ENCODE peak calls at places on chromosomes 7 and 10, in nine cellular contexts. R is astrocyte of the spinal cord, I is GM20000, B is OCI-LY7, C is dorsolateral prefrontal cortex, F is AG04450, K is bronchial epithelial cell, M is left ventricle myocardium inferior, A is psoas muscle. X is an unnamed sample.

GRCh38 chr10:61752111-61753011 is 89.6 kb downstream of the CABCOCO1 start:
- DNase-seq in C (no peak), K (peak; percentile 76), R (peak; percentile 70), B (peak; percentile 18), M (no peak), I (no peak), F (no peak), A (no peak), X (no peak)

GRCh38 chr7:155591055-155591750 is 44.8 kb upstream of the CNPY1 start:
- DNase-seq in I (no peak), F (no peak), A (no peak), K (peak; percentile 35), B (no peak), R (no peak), C (no peak), M (no peak), X (no peak)

GRCh38 chr7:73612598-73613269 is 11.6 kb downstream of the MLXIPL start:
- DNase-seq in F (no peak), M (no peak), K (peak; percentile 61), B (no peak), I (no peak), C (no peak), R (peak; percentile 37), A (peak; percentile 67), X (no peak)

GRCh38 chr10:99944860-99945259 is 64.9 kb downstream of the DNMBP start:
- DNase-seq in K (no peak), M (no peak), C (no peak), F (no peak), R (no peak), I (no peak), B (no peak), A (no peak), X (no peak)

GRCh38 chr10:114998993-114999392 is 61.0 kb downstream of the TRUB1 start:
- DNase-seq in C (no peak), K (no peak), I (no peak), M (no peak), B (no peak), F (no peak), A (no peak), R (no peak), X (no peak)

GRCh38 chr10:15290150-15290549 is 80.9 kb downstream of the FAM171A1 start:
- DNase-seq in C (no peak), R (no peak), A (no peak), F (no peak), M (no peak), K (no peak), B (no peak), I (no peak), X (no peak)

GRCh38 chr10:17229967-17230682 is 2.1 kb downstream of the VIM start:
- DNase-seq in I (peak; percentile 75), A (peak; percentile 90), C (no peak), K (peak; percentile 77), M (peak; percentile 82), F (no peak), R (peak; percentile 77), B (peak; percentile 92), X (peak; percentile 74)

GRCh38 chr7:155299539-155300202 is 2.0 kb downstream of the INSIG1 start:
- DNase-seq in A (no peak), K (peak; percentile 37), B (peak; percentile 20), R (no peak), C (no peak), M (no peak), F (no peak), I (peak; percentile 32), X (no peak)

GRCh38 chr7:115593111-115593510 is 437.5 kb downstream of the TFEC start:
- DNase-seq in R (no peak), K (no peak), C (no peak), I (no peak), B (no peak), A (no peak), M (no peak), F (no peak), X (no peak)

GRCh38 chr10:16713290-16713689 is 103.9 kb downstream of the RSU1 start:
- DNase-seq in I (no peak), C (no peak), A (no peak), K (no peak), F (no peak), M (no peak), B (no peak), R (no peak), X (no peak)

GRCh38 chr10:132714096-132714721 is 71.7 kb downstream of the NKX6-2 start:
- DNase-seq in M (peak; percentile 16), I (no peak), C (peak; percentile 93), A (peak; percentile 50), B (no peak), R (peak; percentile 67), K (no peak), F (no peak), X (no peak)

GRCh38 chr10:34723746-34724145 is 91.3 kb downstream of the PARD3 start:
- DNase-seq in R (peak; percentile 78), F (no peak), M (no peak), C (no peak), B (no peak), A (no peak), K (peak; percentile 64), I (peak; percentile 38), X (peak; percentile 44)

GRCh38 chr10:85222300-85222699 is 893.9 kb downstream of the CCSER2 start:
- DNase-seq in B (no peak), C (no peak), A (no peak), R (no peak), I (no peak), F (no peak), M (no peak), K (no peak), X (no peak)
- TF ChIP-seq CTCF in B (no peak), C (peak; percentile 36), A (no peak), R (no peak), I (no peak), F (no peak), M (peak; percentile 31), K (no peak), X (no peak)

DNA sequence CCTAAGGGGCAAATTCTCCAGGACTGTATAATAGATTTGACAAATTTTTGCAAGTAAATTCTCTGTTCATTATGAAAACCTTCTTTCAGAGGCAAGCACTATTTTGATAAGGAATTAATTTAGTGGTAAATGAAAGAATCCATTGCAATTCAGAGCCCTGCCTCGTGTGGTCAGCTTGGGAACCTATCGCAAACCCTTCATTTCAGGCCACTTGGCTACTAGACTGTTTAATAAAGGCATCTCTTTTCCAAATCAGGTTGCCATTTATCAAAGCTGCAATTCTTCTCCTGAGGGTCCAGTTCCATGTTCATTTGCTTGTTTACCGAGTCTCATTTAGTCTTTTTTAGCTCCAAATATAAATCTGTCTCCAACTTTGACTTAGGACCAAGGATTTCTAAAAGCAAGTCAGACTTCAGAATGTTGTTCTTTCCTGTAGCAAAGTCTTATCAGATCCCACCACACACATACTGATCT is 28.4 kb downstream of the PPP1R3C start:
- DNase-seq in M (no peak), I (no peak), F (no peak), R (no peak), C (no peak), K (no peak), B (no peak), A (no peak), X (no peak)
- TF ChIP-seq CTCF in M (peak; percentile 21), I (no peak), F (peak; percentile 31), R (peak; percentile 23), C (no peak), K (peak; percentile 8), B (no peak), A (no peak), X (no peak)

DNA sequence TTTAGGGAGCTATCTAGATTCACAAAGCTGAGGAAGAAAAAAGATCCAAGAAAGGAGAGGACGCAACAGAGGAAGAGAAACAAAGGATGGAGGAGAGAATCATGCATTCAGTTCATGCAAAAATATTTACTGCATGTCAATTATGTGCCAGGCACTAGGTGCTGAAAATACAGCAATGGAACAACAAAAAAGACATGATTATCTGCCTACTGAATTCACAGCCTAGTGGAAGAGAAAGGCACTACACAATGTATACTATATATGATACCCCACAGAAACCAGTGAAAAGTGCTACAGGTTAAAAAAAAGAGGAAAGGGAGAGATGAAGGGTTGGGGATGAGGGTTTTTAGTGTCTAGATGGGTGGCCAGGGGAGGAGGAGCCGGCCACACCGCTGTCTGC is 520.4 kb upstream of the CELF2 start:
- DNase-seq in F (no peak), A (no peak), R (no peak), I (no peak), B (no peak), M (no peak), K (no peak), C (no peak), X (no peak)
- TF ChIP-seq CTCF in F (no peak), A (no peak), R (no peak), I (no peak), B (no peak), M (no peak), K (no peak), C (no peak), X (no peak)

DNA sequence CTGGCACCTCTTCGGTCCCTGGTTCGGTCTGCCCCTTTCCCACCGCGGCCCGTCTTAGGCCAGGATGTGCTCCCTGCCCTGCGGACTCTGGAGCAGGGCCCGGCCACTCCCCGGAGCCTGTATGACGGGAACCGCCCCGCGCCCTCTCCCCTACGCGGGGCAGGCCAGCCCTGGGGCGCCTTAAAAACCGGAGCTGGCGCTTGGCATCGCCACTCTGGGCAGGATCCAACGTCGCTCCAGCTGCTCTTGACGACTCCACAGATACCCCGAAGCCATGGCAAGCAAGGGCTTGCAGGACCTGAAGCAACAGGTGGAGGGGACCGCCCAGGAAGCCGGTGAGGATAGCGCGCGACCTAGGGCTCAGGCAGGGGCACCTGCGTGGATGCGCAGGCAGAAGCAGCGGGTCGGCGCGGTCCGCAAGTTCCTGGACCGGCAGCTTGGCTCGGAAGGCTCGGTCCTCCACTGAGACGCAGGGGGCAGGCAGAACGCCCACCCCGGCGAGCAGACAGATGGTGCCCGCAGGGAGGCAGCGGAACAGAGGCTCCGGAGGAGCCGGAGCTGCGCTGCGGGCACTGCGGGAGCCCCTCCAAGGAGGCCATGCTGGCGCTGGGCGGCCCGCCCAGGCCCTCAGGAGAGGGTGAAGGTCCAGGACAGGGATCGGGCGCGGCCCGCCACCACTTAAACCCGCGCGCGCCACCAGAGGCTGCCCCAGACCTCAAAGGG is at the start of gene ADIRF:
- DNase-seq in B (no peak), I (peak; percentile 19), M (peak; percentile 71), A (peak; percentile 79), F (no peak), K (peak; percentile 80), C (no peak), R (no peak), X (peak; percentile 24)
- TF ChIP-seq CTCF in B (no peak), I (no peak), M (no peak), A (no peak), F (no peak), K (no peak), C (no peak), R (no peak), X (no peak)

GRCh38 chr10:77965294-77965693 is 38.7 kb upstream of the DLG5 start:
- DNase-seq in A (no peak), M (no peak), R (peak; percentile 59), C (no peak), K (peak; percentile 73), I (no peak), F (peak; percentile 51), B (no peak), X (no peak)
- TF ChIP-seq CTCF in A (no peak), M (no peak), R (no peak), C (no peak), K (no peak), I (no peak), F (peak; percentile 27), B (no peak), X (no peak)

DNA sequence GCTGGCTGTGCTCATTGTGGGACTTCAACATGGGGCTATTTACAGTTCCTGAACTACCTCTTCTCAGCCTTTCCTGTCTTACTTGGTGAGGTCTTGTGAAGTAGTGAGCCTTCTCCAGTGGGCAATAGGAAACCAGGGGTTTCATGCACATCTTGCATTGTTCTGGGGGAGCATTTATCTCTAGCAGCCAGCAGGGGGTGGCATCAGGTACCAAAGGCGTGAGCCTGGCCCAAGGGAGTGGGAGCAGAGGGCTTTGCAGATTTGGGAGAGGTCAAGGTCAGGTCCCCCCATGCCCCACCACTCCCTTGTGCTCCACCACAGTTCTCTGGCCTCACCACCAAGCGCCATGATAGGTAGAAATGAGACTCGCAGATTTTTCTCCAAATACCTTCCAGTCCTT is 85.4 kb upstream of the NPTX2 start:
- DNase-seq in R (no peak), B (peak; percentile 14), K (no peak), A (no peak), F (no peak), M (no peak), I (no peak), C (no peak), X (no peak)
- TF ChIP-seq CTCF in R (no peak), B (peak; percentile 62), K (no peak), A (no peak), F (no peak), M (no peak), I (no peak), C (no peak), X (no peak)

X was measured in GM13976.